ENCODE peak calls at places on chromosomes 6 and 20, in seven cellular contexts. N, R, P, F, W, L and M are unnamed samples.

GRCh38 chr6:158233214-158233795 is 65.2 kb downstream of the GTF2H5 start:
- DNase-seq in N (no peak), R (no peak), P (no peak), F (no peak), W (peak; percentile 73), L (no peak), M (no peak)

GRCh38 chr20:37309941-37310590 is 20.6 kb downstream of the MANBAL start:
- DNase-seq in N (no peak), R (no peak), P (no peak), F (peak; percentile 87), W (no peak), L (no peak), M (no peak)

GRCh38 chr6:122671246-122671645 is 61.0 kb downstream of the PKIB start:
- DNase-seq in N (no peak), R (no peak), P (no peak), F (no peak), W (no peak), L (no peak), M (no peak)

GRCh38 chr6:12939314-12939713 is 222.7 kb downstream of the PHACTR1 start:
- DNase-seq in N (no peak), R (no peak), P (no peak), F (no peak), W (no peak), L (no peak), M (no peak)

GRCh38 chr20:25566821-25567220 is 18.5 kb downstream of the NINL start:
- DNase-seq in N (no peak), R (no peak), P (no peak), F (no peak), W (no peak), L (no peak), M (no peak)

GRCh38 chr6:41713161-41713649 is 22.2 kb downstream of the TFEB start:
- DNase-seq in N (peak; percentile 42), R (no peak), P (no peak), F (peak; percentile 85), W (peak; percentile 64), L (no peak), M (no peak)

GRCh38 chr6:12545837-12546658 is 170.5 kb upstream of the PHACTR1 start:
- DNase-seq in N (no peak), R (no peak), P (no peak), F (no peak), W (no peak), L (no peak), M (no peak)

GRCh38 chr6:125906158-125906998 is 50.2 kb upstream of the HINT3 start:
- DNase-seq in N (peak; percentile 72), R (no peak), P (no peak), F (no peak), W (peak; percentile 81), L (peak; percentile 55), M (peak; percentile 52)

GRCh38 chr20:33005132-33005566 is 916 bp upstream of the SUN5 start:
- DNase-seq in N (peak; percentile 76), R (no peak), P (no peak), F (no peak), W (peak; percentile 77), L (no peak), M (peak; percentile 60)

GRCh38 chr6:123810948-123811347 is 7.3 kb downstream of the NKAIN2 start:
- DNase-seq in N (no peak), R (no peak), P (no peak), F (no peak), W (no peak), L (no peak), M (no peak)

GRCh38 chr6:56752009-56752408 is 109.3 kb upstream of the DST start:
- DNase-seq in N (peak; percentile 22), R (no peak), P (no peak), F (no peak), W (no peak), L (no peak), M (no peak)

GRCh38 chr6:16712931-16713484 is 48.3 kb downstream of the ATXN1 start:
- DNase-seq in N (no peak), R (no peak), P (no peak), F (no peak), W (peak; percentile 46), L (peak; percentile 58), M (peak; percentile 18)

GRCh38 chr6:30814137-30815084 is 69.9 kb upstream of the DDR1 start:
- DNase-seq in N (no peak), R (no peak), P (no peak), F (no peak), W (no peak), L (no peak), M (no peak)

GRCh38 chr6:18219611-18220010 is 44.7 kb downstream of the DEK start:
- DNase-seq in N (no peak), R (no peak), P (no peak), F (no peak), W (no peak), L (no peak), M (no peak)